ENCODE peak calls at places on chromosomes 13 and 19, in four cellular contexts. Q, N, A and L are unnamed samples.

GRCh38 chr13:35791191-35791902 is 314.9 kb upstream of the MAB21L1 start:
- DNase-seq in A (no peak), N (no peak), Q (peak), L (peak)

GRCh38 chr19:46970815-46971214 is 48.8 kb upstream of the NPAS1 start:
- DNase-seq in Q (peak), A (no peak), N (no peak), L (peak)

GRCh38 chr13:25910243-25910642 is 141.6 kb downstream of the SHISA2 start:
- DNase-seq in N (no peak), Q (no peak), A (no peak), L (no peak)

GRCh38 chr13:48476674-48477073 is 56.2 kb downstream of the RCBTB2 start:
- DNase-seq in A (no peak), Q (no peak), N (no peak), L (no peak)

GRCh38 chr13:57045816-57046691 is 94.7 kb upstream of the PRR20A start:
- DNase-seq in N (no peak), Q (no peak), A (no peak), L (no peak)

GRCh38 chr19:9791552-9792181 is 23.1 kb upstream of the ZNF846 start:
- DNase-seq in N (peak), A (peak), Q (peak), L (peak)

GRCh38 chr13:104823071-104823470 is 1712.4 kb downstream of the EFNB2 start:
- DNase-seq in N (no peak), A (no peak), Q (no peak), L (no peak)

GRCh38 chr19:5057860-5058259 is 88.9 kb downstream of the KDM4B start:
- DNase-seq in A (no peak), Q (no peak), N (no peak), L (no peak)

GRCh38 chr19:7337380-7338194 is 11.2 kb upstream of the ARHGEF18 start:
- DNase-seq in Q (no peak), N (no peak), A (peak), L (no peak)

GRCh38 chr13:34276764-34277163 is 458.8 kb downstream of the RFC3 start:
- DNase-seq in N (no peak), Q (no peak), A (no peak), L (no peak)

GRCh38 chr19:936175-936546 is 10.3 kb downstream of the ARID3A start:
- DNase-seq in Q (no peak), A (no peak), N (no peak), L (no peak)

GRCh38 chr19:55253842-55254624 is 4.8 kb downstream of the PPP6R1 start:
- DNase-seq in Q (no peak), N (no peak), A (peak), L (no peak)